ENCODE peak calls at places on chromosomes 6 and 20, in nine cellular contexts. Q is endothelial cell of umbilical vein, S is A549, G is left lung, F is prostate gland, O is heart right ventricle, V is stomach, X is H9, W is neuronal stem cell. B is an unnamed sample.

GRCh38 chr6:165876568-165876967 is 213.5 kb upstream of the PDE10A start:
- DNase-seq in O (peak; percentile 80), V (no peak), F (no peak), X (no peak), S (no peak), G (no peak), W (no peak), Q (no peak), B (no peak)

GRCh38 chr6:137121401-137121997 is 51.9 kb downstream of the IL22RA2 start:
- DNase-seq in X (no peak), G (no peak), F (no peak), V (no peak), S (no peak), O (no peak), W (no peak), Q (no peak), B (no peak)

GRCh38 chr6:11592289-11592906 is 54.8 kb downstream of the TMEM170B start:
- DNase-seq in W (no peak), V (no peak), G (no peak), X (no peak), F (no peak), Q (no peak), S (no peak), O (no peak), B (no peak)

GRCh38 chr6:131823276-131823902 is 15.6 kb downstream of the ENPP1 start:
- DNase-seq in F (no peak), S (no peak), W (no peak), Q (no peak), O (no peak), G (no peak), V (no peak), X (no peak), B (no peak)

GRCh38 chr6:169619650-169620049 is 82.2 kb downstream of the WDR27 start:
- DNase-seq in O (no peak), S (no peak), F (no peak), V (no peak), Q (no peak), G (no peak), W (no peak), X (no peak), B (no peak)

GRCh38 chr20:3818155-3819151 is 1.9 kb upstream of the AP5S1 start:
- DNase-seq in F (peak; percentile 64), X (peak; percentile 87), O (peak; percentile 78), G (no peak), V (peak; percentile 84), W (no peak), S (peak; percentile 93), Q (peak; percentile 69), B (no peak)

GRCh38 chr20:2364014-2364413 is 16.7 kb upstream of the TGM6 start:
- DNase-seq in V (no peak), S (no peak), Q (peak; percentile 53), W (no peak), F (no peak), O (no peak), G (no peak), X (no peak), B (no peak)

GRCh38 chr20:840858-841567 is 7.5 kb downstream of the FAM110A start:
- DNase-seq in Q (no peak), F (peak; percentile 79), V (peak; percentile 70), W (no peak), G (peak; percentile 93), X (no peak), O (no peak), S (no peak), B (no peak)

GRCh38 chr20:49245921-49246740 is 26.9 kb downstream of the DDX27 start:
- DNase-seq in X (peak; percentile 43), G (no peak), Q (peak; percentile 72), F (peak; percentile 49), W (no peak), V (no peak), S (peak; percentile 53), O (no peak), B (no peak)

GRCh38 chr20:33686008-33686983 is at the start of gene E2F1:
- DNase-seq in W (peak; percentile 95), X (peak; percentile 97), Q (peak; percentile 95), F (peak; percentile 95), V (peak; percentile 98), O (peak; percentile 95), G (peak; percentile 99), S (peak; percentile 93), B (peak; percentile 93)

GRCh38 chr6:137731960-137732616 is 135.0 kb upstream of the TNFAIP3 start:
- DNase-seq in G (no peak), X (no peak), S (peak; percentile 33), O (no peak), V (no peak), W (no peak), F (peak; percentile 51), Q (peak; percentile 44), B (no peak)

GRCh38 chr6:66993272-66993671 is 1286.2 kb upstream of the EYS start:
- DNase-seq in V (no peak), Q (no peak), O (no peak), F (no peak), W (no peak), G (no peak), X (no peak), S (no peak), B (no peak)

GRCh38 chr6:13733178-13733851 is 21.7 kb upstream of the RANBP9 start:
- DNase-seq in W (no peak), V (peak; percentile 44), F (peak; percentile 84), G (no peak), O (peak; percentile 48), X (no peak), Q (no peak), S (peak; percentile 26), B (no peak)

GRCh38 chr6:17714879-17715860 is 8.4 kb upstream of the NUP153 start:
- DNase-seq in O (no peak), W (no peak), S (peak; percentile 70), X (no peak), G (no peak), F (no peak), Q (peak; percentile 82), V (no peak), B (no peak)

GRCh38 chr20:62376112-62377063 is 9.3 kb upstream of the LAMA5 start:
- DNase-seq in O (peak; percentile 52), S (peak; percentile 81), Q (no peak), V (peak; percentile 66), F (no peak), X (peak; percentile 94), G (no peak), W (peak; percentile 86), B (no peak)

DNA sequence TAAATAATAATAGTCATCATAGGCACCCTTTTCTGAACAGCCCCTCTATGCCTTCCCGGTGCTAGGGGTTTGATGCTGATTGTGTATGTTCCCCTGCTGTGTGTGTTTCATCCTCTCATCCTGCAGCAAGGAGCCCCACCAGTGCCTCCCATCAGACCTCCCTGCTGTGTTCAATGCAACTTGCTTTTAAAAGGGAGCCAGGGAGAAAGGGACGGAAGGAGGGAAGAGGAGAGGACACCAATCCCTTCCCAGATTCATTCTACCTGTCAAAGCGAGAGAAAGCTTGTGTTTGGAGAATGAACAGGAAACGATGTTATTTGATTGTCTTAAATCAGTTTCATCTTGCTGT is 259.2 kb downstream of the ADGB start:
- DNase-seq in G (no peak), F (no peak), Q (no peak), V (no peak), W (peak; percentile 35), X (peak; percentile 56), O (no peak), S (peak; percentile 7), B (no peak)
- H3K9me3 ChIP-seq in G (no peaks in the 10 kb centered on the region), F (no peaks in the 10 kb centered on the region), Q (no peaks in the 10 kb centered on the region), V (no peaks in the 10 kb centered on the region), W (no peaks in the 10 kb centered on the region), X (no peaks in the 10 kb centered on the region), O (peaks cover 7% of the 10 kb centered on the region), S (no peaks in the 10 kb centered on the region), B (no peaks in the 10 kb centered on the region)

GRCh38 chr6:9783567-9783966 is 631.3 kb downstream of the TFAP2A start:
- DNase-seq in F (no peak), Q (no peak), W (no peak), V (no peak), X (no peak), G (no peak), S (no peak), O (no peak), B (no peak)

GRCh38 chr6:9789201-9789600 is 625.7 kb downstream of the TFAP2A start:
- DNase-seq in Q (no peak), G (no peak), V (no peak), O (no peak), F (no peak), X (peak; percentile 39), S (no peak), W (no peak), B (no peak)
- H3K9me3 ChIP-seq in Q (no peaks in the 10 kb centered on the region), G (no peaks in the 10 kb centered on the region), V (no peaks in the 10 kb centered on the region), O (no peaks in the 10 kb centered on the region), F (no peaks in the 10 kb centered on the region), X (no peaks in the 10 kb centered on the region), S (no peaks in the 10 kb centered on the region), W (no peaks in the 10 kb centered on the region), B (no peaks in the 10 kb centered on the region)

DNA sequence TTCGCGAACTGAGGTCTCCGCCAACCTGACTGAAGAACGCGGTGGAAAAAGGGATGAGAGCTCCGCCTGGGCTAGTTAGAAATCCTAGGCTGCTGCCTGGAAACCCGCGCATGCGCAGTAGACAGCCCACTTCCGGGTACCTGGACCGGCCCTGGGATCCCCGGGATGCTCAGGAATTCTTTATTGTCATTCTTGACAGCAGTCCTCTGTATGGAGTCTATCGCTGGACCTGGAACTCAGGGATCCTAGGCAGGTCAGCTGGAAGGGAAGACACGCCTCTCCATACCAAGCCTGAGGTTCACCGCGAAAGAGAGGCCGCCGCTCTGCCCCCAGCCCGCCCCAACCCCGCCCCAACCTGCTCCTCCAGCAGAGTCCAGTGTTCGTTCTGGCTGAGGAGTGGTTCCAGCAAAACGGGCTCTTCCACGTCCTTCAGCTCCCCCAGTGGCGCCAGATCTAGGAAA is 1379.2 kb upstream of the DEFB115 start:
- DNase-seq in S (peak; percentile 69), V (peak; percentile 26), G (peak; percentile 84), Q (no peak), X (no peak), O (no peak), F (no peak), W (no peak), B (no peak)
- H3K9me3 ChIP-seq in S (peaks cover 7% of the 10 kb centered on the region), V (peaks cover 76% of the 10 kb centered on the region), G (no peaks in the 10 kb centered on the region), Q (peaks cover 16% of the 10 kb centered on the region), X (peaks cover 76% of the 10 kb centered on the region), O (peaks cover 27% of the 10 kb centered on the region), F (no peaks in the 10 kb centered on the region), W (peaks cover 4% of the 10 kb centered on the region), B (no peaks in the 10 kb centered on the region)

GRCh38 chr6:22447191-22447590 is 122.2 kb upstream of the HDGFL1 start:
- DNase-seq in S (no peak), X (no peak), Q (peak; percentile 80), W (no peak), G (no peak), V (no peak), O (peak; percentile 68), F (no peak), B (no peak)

GRCh38 chr6:22451960-22452359 is 117.4 kb upstream of the HDGFL1 start:
- DNase-seq in Q (no peak), S (no peak), W (no peak), X (no peak), V (no peak), O (no peak), G (no peak), F (no peak), B (no peak)

GRCh38 chr6:22445946-22446345 is 123.4 kb upstream of the HDGFL1 start:
- DNase-seq in X (no peak), W (no peak), F (no peak), O (no peak), S (no peak), G (no peak), Q (peak; percentile 39), V (no peak), B (no peak)

GRCh38 chr6:22447862-22448261 is 121.5 kb upstream of the HDGFL1 start:
- DNase-seq in X (no peak), F (no peak), W (peak; percentile 9), O (no peak), S (no peak), V (no peak), Q (peak; percentile 88), G (no peak), B (no peak)

GRCh38 chr6:22448311-22448711 is 121.1 kb upstream of the HDGFL1 start:
- DNase-seq in Q (peak; percentile 98), W (peak; percentile 24), S (peak; percentile 83), F (no peak), G (no peak), V (no peak), X (no peak), O (no peak), B (no peak)
- H3K9me3 ChIP-seq in Q (no peaks in the 10 kb centered on the region), W (peaks cover 3% of the 10 kb centered on the region), S (no peaks in the 10 kb centered on the region), F (no peaks in the 10 kb centered on the region), G (no peaks in the 10 kb centered on the region), V (no peaks in the 10 kb centered on the region), X (no peaks in the 10 kb centered on the region), O (no peaks in the 10 kb centered on the region), B (no peaks in the 10 kb centered on the region)